ENCODE peak calls at places on chromosomes 3 and 15, in eight cellular contexts. N, Q, Y, V, D, H, J and Z are unnamed samples. For H3K27me3, the result is how much of the 10 kb centered on the place peaks cover.

GRCh38 chr15:83166830-83167229 is 40.8 kb downstream of the HDGFL3 start:
- DNase-seq in N (no peak), Q (no peak), Y (no peak), V (no peak), D (no peak), H (no peak), J (no peak), Z (no peak)

GRCh38 chr15:45891766-45892165 is 256.9 kb downstream of the SQOR start:
- DNase-seq in N (no peak), Q (no peak), Y (no peak), V (peak), D (no peak), H (no peak), J (peak), Z (no peak)

GRCh38 chr3:144774897-144775296 is 803.3 kb downstream of the DIPK2A start:
- DNase-seq in N (no peak), Q (no peak), Y (no peak), V (no peak), D (no peak), H (no peak), J (no peak), Z (no peak)

GRCh38 chr3:7407107-7407506 is 546.2 kb downstream of the GRM7 start:
- DNase-seq in N (no peak), Q (no peak), Y (no peak), V (no peak), D (no peak), H (no peak), J (no peak), Z (no peak)

GRCh38 chr3:124834723-124835718 is 52.1 kb downstream of the ITGB5 start:
- DNase-seq in N (no peak), Q (peak), Y (no peak), V (peak), D (peak), H (peak), J (no peak), Z (no peak)

GRCh38 chr3:38327335-38328009 is 19.1 kb upstream of the XYLB start:
- DNase-seq in N (no peak), Q (no peak), Y (no peak), V (no peak), D (peak), H (no peak), J (no peak), Z (no peak)

GRCh38 chr3:62777130-62777529 is 98.1 kb downstream of the CADPS start:
- DNase-seq in N (no peak), Q (no peak), Y (no peak), V (no peak), D (no peak), H (no peak), J (no peak), Z (no peak)

GRCh38 chr3:6921041-6921440 is 60.1 kb downstream of the GRM7 start:
- DNase-seq in N (no peak), Q (no peak), Y (no peak), V (no peak), D (no peak), H (no peak), J (no peak), Z (no peak)

GRCh38 chr15:91965501-91966180 is 112.1 kb downstream of the SLCO3A1 start:
- DNase-seq in N (no peak), Q (no peak), Y (no peak), V (no peak), D (peak), H (no peak), J (peak), Z (no peak)

GRCh38 chr3:157135671-157136396 is 24.1 kb downstream of the CCNL1 start:
- DNase-seq in N (no peak), Q (no peak), Y (no peak), V (peak), D (peak), H (no peak), J (no peak), Z (no peak)

GRCh38 chr3:134074001-134074789 is 44.5 kb upstream of the SLCO2A1 start:
- DNase-seq in N (no peak), Q (no peak), Y (no peak), V (no peak), D (no peak), H (no peak), J (no peak), Z (no peak)

GRCh38 chr3:111723293-111723963 is 128.3 kb upstream of the ZBED2 start:
- DNase-seq in N (no peak), Q (no peak), Y (no peak), V (no peak), D (peak), H (no peak), J (no peak), Z (no peak)

GRCh38 chr3:46284981-46285683 is 42.9 kb downstream of the CCR3 start:
- DNase-seq in N (no peak), Q (no peak), Y (peak), V (no peak), D (no peak), H (no peak), J (no peak), Z (no peak)

GRCh38 chr3:197590313-197590962 is 34.7 kb upstream of the BDH1 start:
- DNase-seq in N (no peak), Q (no peak), Y (no peak), V (no peak), D (no peak), H (peak), J (no peak), Z (no peak)

GRCh38 chr3:23999012-23999641 is 54.0 kb downstream of the NR1D2 start:
- DNase-seq in N (peak), Q (peak), Y (peak), V (peak), D (peak), H (peak), J (peak), Z (peak)

GRCh38 chr3:58948018-58948417 is 101.8 kb downstream of the CFAP20DC start:
- DNase-seq in N (no peak), Q (no peak), Y (no peak), V (no peak), D (no peak), H (no peak), J (no peak), Z (no peak)

GRCh38 chr3:1002010-1002409 is 90.8 kb upstream of the CNTN6 start:
- DNase-seq in N (no peak), Q (no peak), Y (no peak), V (no peak), D (no peak), H (no peak), J (no peak), Z (no peak)

GRCh38 chr3:107846282-107846852 is 244.5 kb downstream of the CD47 start:
- DNase-seq in N (peak), Q (peak), Y (peak), V (peak), D (peak), H (no peak), J (peak), Z (peak)

GRCh38 chr15:99117111-99117510 is 12.2 kb downstream of the SYNM start:
- DNase-seq in N (no peak), Q (no peak), Y (no peak), V (no peak), D (no peak), H (no peak), J (no peak), Z (no peak)

GRCh38 chr3:113643583-113643982 is 52.9 kb downstream of the USF3 start:
- DNase-seq in N (no peak), Q (no peak), Y (no peak), V (no peak), D (no peak), H (no peak), J (no peak), Z (no peak)

GRCh38 chr3:57080171-57080570 is 19.7 kb downstream of the SPATA12 start:
- DNase-seq in N (no peak), Q (no peak), Y (no peak), V (no peak), D (no peak), H (no peak), J (no peak), Z (no peak)

GRCh38 chr15:41013698-41014414 is 60.6 kb downstream of the CHAC1 start:
- DNase-seq in N (no peak), Q (no peak), Y (no peak), V (no peak), D (peak), H (no peak), J (no peak), Z (no peak)

GRCh38 chr3:134373278-134373941 is 837 bp downstream of the AMOTL2 start:
- DNase-seq in N (peak), Q (peak), Y (peak), V (peak), D (peak), H (peak), J (peak), Z (peak)

GRCh38 chr15:81280696-81281095 is 43.2 kb downstream of the STARD5 start:
- DNase-seq in N (no peak), Q (peak), Y (no peak), V (no peak), D (no peak), H (no peak), J (no peak), Z (no peak)

GRCh38 chr3:38084969-38085942 is 46.2 kb downstream of the DLEC1 start:
- DNase-seq in N (no peak), Q (no peak), Y (no peak), V (no peak), D (no peak), H (no peak), J (no peak), Z (no peak)

GRCh38 chr3:149657796-149658443 is at the start of gene WWTR1:
- DNase-seq in N (peak), Q (peak), Y (peak), V (peak), D (peak), H (peak), J (peak), Z (peak)

DNA sequence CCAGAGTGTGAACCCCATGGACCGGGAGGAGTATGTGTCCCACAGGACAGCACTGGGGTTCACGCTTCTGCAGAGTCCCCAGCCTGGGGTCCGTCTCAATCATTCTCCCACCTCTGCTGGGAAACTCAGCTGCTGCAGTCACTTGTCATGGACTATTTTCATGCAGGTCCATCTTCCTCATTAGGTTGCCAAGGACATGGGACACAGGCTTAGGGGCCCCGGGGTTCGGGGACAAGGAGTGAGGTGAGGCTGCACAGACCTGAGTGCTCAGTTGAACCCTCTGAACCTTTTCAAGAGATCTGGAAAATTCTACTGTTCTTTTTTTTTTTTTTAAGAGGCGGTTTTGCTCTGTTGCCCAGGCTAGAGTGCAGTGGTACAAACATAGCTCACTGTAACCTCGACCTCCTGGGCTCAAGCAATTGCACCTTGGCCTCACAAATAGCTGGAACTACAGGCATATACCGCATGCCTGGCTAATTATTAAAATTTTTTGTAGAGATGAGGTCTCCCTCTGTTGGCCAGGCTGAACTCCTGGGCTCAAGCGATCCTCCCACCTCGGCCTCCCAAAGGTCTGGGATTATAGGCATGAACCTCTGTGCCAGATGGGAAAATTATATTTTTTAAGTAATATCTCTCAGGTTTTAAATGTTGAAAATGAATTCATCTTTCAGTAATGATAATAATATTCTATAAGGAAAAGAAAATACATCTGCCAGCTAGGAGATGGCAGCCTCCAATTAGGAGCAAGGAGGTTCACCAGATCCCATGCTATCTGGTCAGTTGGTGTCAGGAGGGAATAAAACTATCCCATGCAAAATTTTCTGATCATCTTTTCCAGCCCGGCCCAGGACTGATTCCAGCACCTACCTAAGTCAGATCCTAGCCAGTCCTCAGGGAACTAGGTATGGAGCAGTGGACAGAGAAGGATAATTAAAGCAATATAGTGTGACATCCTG is 45.2 kb downstream of the RPN1 start:
- DNase-seq in N (no peak), Q (no peak), Y (no peak), V (no peak), D (no peak), H (peak), J (no peak), Z (no peak)
- H3K4me3 ChIP-seq in N (no peak), Q (no peak), Y (no peak), V (no peak), D (no peak), H (no peak), J (no peak), Z (no peak)

GRCh38 chr3:194941360-194941955 is 255.8 kb downstream of the FAM43A start:
- DNase-seq in N (no peak), Q (no peak), Y (no peak), V (no peak), D (no peak), H (no peak), J (no peak), Z (no peak)
- H3K27me3 ChIP-seq in N (under half), Q (under half), Y (under half), V (under half), D (under half), H (under half), J (under half), Z (under half)

DNA sequence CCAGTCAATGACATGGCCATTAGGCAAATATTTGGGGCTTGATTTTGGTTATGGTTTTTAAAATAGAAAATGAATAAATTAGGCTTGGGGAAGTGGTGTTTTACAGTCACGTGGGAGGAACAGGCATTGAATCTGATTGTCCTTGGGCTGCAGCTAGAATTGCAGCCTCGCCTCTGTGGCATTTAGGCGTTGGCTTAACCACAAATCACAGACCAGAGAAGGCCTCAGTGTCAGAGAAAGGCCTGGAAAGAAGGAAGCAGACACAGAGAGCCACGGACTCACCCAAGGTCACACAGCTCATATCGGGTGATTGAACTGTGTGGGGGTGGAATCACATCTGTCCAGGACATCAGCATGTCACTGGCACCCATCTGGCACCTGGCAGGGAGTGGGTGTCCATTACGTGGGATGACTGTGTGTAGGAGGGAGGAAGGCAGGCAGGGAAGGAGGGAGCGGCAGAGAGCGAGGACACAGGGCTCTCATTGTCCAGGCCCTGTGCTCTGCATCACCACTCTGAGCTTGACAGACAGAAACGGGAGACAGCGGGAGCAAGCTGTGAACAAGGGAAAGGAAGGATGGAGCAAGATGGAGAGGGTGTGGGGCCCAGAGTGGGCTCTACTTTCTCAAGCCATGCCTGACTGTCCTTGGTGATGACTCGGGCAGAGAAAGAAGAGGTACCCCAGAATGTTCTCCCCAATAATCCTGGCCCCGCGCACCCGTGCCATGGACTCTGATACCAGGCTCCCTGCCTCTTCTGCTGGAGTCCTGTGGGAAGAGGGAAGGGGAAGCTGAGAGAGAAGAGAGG is 186.4 kb downstream of the FAM43A start:
- DNase-seq in N (no peak), Q (no peak), Y (no peak), V (no peak), D (no peak), H (peak), J (no peak), Z (no peak)
- H3K4me3 ChIP-seq in N (no peak), Q (peak), Y (no peak), V (no peak), D (no peak), H (no peak), J (no peak), Z (peak)

GRCh38 chr3:127171721-127172120 is 21.2 kb upstream of the PRR23E start:
- DNase-seq in N (no peak), Q (peak), Y (no peak), V (no peak), D (no peak), H (no peak), J (no peak), Z (no peak)

GRCh38 chr3:127173516-127174166 is 19.3 kb upstream of the PRR23E start:
- DNase-seq in N (no peak), Q (peak), Y (no peak), V (no peak), D (no peak), H (no peak), J (no peak), Z (no peak)

GRCh38 chr3:127172211-127172610 is 20.7 kb upstream of the PRR23E start:
- DNase-seq in N (no peak), Q (peak), Y (no peak), V (no peak), D (no peak), H (no peak), J (no peak), Z (no peak)

GRCh38 chr3:127174284-127174683 is 18.6 kb upstream of the PRR23E start:
- DNase-seq in N (no peak), Q (no peak), Y (no peak), V (no peak), D (no peak), H (no peak), J (no peak), Z (no peak)

DNA sequence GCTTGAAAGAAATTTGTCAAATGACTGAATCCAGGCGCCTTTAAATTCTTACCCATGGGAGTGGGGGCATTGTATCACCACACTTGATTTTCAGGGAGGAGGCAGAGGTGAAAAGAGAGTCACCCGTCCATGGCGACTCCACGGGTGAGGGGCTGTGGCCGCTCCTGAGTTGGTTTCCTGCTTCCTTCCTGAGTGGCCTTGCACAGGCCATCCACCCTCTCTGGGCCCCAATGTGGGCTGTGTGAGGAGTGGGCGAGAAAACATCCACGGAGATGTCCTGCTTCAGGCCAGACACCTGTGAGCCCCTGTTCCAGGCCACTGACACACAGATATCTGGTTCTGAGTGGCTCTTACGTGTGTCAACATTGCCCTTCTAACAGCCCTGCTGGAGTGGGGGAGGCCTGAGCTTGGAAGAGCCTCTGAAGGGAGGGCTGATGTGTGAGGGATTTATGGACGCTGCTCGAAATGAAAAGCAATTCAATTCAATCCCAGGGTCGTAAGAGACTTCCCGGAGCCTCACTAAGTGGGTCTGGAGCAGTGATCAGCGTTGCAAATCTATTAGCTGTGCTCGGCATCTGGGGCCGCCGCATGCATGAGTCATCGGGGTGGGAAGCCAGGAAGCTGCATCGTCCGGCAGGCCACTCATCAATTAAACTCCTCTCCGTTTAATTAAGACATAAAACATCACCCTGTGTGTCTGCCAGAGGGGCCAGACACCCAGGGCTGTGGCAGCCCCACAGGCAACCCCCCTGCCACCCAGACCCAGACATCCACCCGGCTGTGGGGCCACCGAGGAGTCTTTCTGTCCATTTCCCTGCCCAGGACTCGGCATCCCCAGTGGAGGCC is 20.0 kb upstream of the PRR23E start:
- DNase-seq in N (no peak), Q (peak), Y (no peak), V (no peak), D (peak), H (no peak), J (no peak), Z (no peak)
- H3K27me3 ChIP-seq in N (under half), Q (under half), Y (under half), V (under half), D (under half), H (under half), J (under half), Z (under half)

GRCh38 chr15:77479015-77479414 is 58.3 kb downstream of the HMG20A start:
- DNase-seq in N (no peak), Q (no peak), Y (no peak), V (no peak), D (no peak), H (no peak), J (no peak), Z (no peak)

GRCh38 chr15:77475898-77476297 is 55.2 kb downstream of the HMG20A start:
- DNase-seq in N (no peak), Q (no peak), Y (no peak), V (no peak), D (no peak), H (no peak), J (no peak), Z (no peak)

GRCh38 chr15:77474310-77474986 is 53.8 kb downstream of the HMG20A start:
- DNase-seq in N (peak), Q (no peak), Y (no peak), V (no peak), D (no peak), H (no peak), J (no peak), Z (no peak)

GRCh38 chr15:77474987-77475385 is 54.3 kb downstream of the HMG20A start:
- DNase-seq in N (no peak), Q (no peak), Y (no peak), V (no peak), D (no peak), H (no peak), J (no peak), Z (no peak)

GRCh38 chr15:77476999-77477398 is 56.3 kb downstream of the HMG20A start:
- DNase-seq in N (no peak), Q (no peak), Y (no peak), V (no peak), D (peak), H (no peak), J (no peak), Z (no peak)
- H3K4me3 ChIP-seq in N (no peak), Q (no peak), Y (no peak), V (no peak), D (no peak), H (no peak), J (no peak), Z (no peak)

GRCh38 chr3:32819581-32820348 is 2.0 kb downstream of the TRIM71 start:
- DNase-seq in N (no peak), Q (no peak), Y (no peak), V (no peak), D (no peak), H (peak), J (no peak), Z (no peak)
- H3K27me3 ChIP-seq in N (under half), Q (under half), Y (under half), V (under half), D (under half), H (under half), J (under half), Z (under half)

GRCh38 chr3:49804141-49805041 is 1.3 kb downstream of the INKA1 start:
- DNase-seq in N (no peak), Q (peak), Y (no peak), V (peak), D (no peak), H (no peak), J (no peak), Z (no peak)

GRCh38 chr3:49806838-49807237 is 3.8 kb downstream of the INKA1 start:
- DNase-seq in N (no peak), Q (no peak), Y (no peak), V (no peak), D (no peak), H (no peak), J (no peak), Z (no peak)

GRCh38 chr3:49805884-49806701 is 3.0 kb downstream of the INKA1 start:
- DNase-seq in N (no peak), Q (peak), Y (peak), V (peak), D (peak), H (no peak), J (no peak), Z (no peak)

GRCh38 chr3:49803464-49804140 is 541 bp downstream of the INKA1 start:
- DNase-seq in N (no peak), Q (peak), Y (no peak), V (peak), D (peak), H (no peak), J (no peak), Z (peak)

GRCh38 chr3:49805367-49805782 is 2.3 kb downstream of the INKA1 start:
- DNase-seq in N (no peak), Q (peak), Y (peak), V (peak), D (peak), H (no peak), J (peak), Z (no peak)
- H3K4me3 ChIP-seq in N (no peak), Q (no peak), Y (no peak), V (no peak), D (no peak), H (no peak), J (peak), Z (no peak)